ENCODE peak calls at places on chromosomes 2 and 18, in six cellular contexts. I, Z, Q, J, G and E are unnamed samples.

GRCh38 chr2:106540886-106541285 is 53.7 kb downstream of the CD8B2 start:
- DNase-seq in I (no peak), Z (no peak), Q (no peak), J (no peak), G (no peak), E (no peak)

GRCh38 chr2:110886806-110887573 is 154.6 kb downstream of the ACOXL start:
- DNase-seq in I (no peak), Z (no peak), Q (no peak), J (no peak), G (no peak), E (no peak)

GRCh38 chr2:61421611-61422010 is 49.3 kb downstream of the USP34 start:
- DNase-seq in I (no peak), Z (no peak), Q (no peak), J (no peak), G (peak), E (no peak)

GRCh38 chr2:200259577-200259957 is 46.9 kb upstream of the SPATS2L start:
- DNase-seq in I (peak), Z (no peak), Q (no peak), J (no peak), G (no peak), E (no peak)

GRCh38 chr2:7037340-7038333 is 120.4 kb downstream of the RNF144A start:
- DNase-seq in I (peak), Z (peak), Q (peak), J (peak), G (peak), E (peak)

GRCh38 chr2:224904390-224904789 is 137.9 kb downstream of the DOCK10 start:
- DNase-seq in I (no peak), Z (no peak), Q (no peak), J (no peak), G (no peak), E (no peak)

GRCh38 chr18:7735194-7735593 is 168.1 kb downstream of the PTPRM start:
- DNase-seq in I (no peak), Z (no peak), Q (no peak), J (no peak), G (no peak), E (no peak)

GRCh38 chr2:218217366-218218309 is 649 bp downstream of the ARPC2 start:
- DNase-seq in I (peak), Z (no peak), Q (no peak), J (peak), G (peak), E (peak)

GRCh38 chr2:79723830-79724229 is 211.0 kb downstream of the CTNNA2 start:
- DNase-seq in I (peak), Z (no peak), Q (no peak), J (no peak), G (no peak), E (no peak)

GRCh38 chr2:30780776-30781330 is 26.4 kb downstream of the CAPN13 start:
- DNase-seq in I (no peak), Z (no peak), Q (no peak), J (no peak), G (no peak), E (no peak)

GRCh38 chr2:30777662-30778505 is 29.4 kb downstream of the CAPN13 start:
- DNase-seq in I (no peak), Z (no peak), Q (no peak), J (no peak), G (no peak), E (no peak)

GRCh38 chr2:30775833-30776232 is 31.4 kb downstream of the CAPN13 start:
- DNase-seq in I (no peak), Z (no peak), Q (no peak), J (no peak), G (no peak), E (no peak)

GRCh38 chr2:30778611-30779010 is 28.6 kb downstream of the CAPN13 start:
- DNase-seq in I (no peak), Z (no peak), Q (no peak), J (no peak), G (no peak), E (no peak)

GRCh38 chr2:30776831-30777652 is 30.2 kb downstream of the CAPN13 start:
- DNase-seq in I (no peak), Z (no peak), Q (no peak), J (no peak), G (no peak), E (no peak)
- TF ChIP-seq CTCF in I (no peak), Z (no peak), Q (no peak), J (no peak), G (no peak), E (no peak)

GRCh38 chr2:8547284-8548064 is 134.4 kb upstream of the ID2 start:
- DNase-seq in I (no peak), Z (no peak), Q (no peak), J (no peak), G (no peak), E (no peak)

GRCh38 chr2:8546319-8547283 is 135.3 kb upstream of the ID2 start:
- DNase-seq in I (no peak), Z (no peak), Q (no peak), J (no peak), G (no peak), E (no peak)

GRCh38 chr2:8548871-8549221 is 133.0 kb upstream of the ID2 start:
- DNase-seq in I (no peak), Z (no peak), Q (no peak), J (no peak), G (no peak), E (no peak)

GRCh38 chr2:8549273-8549922 is 132.5 kb upstream of the ID2 start:
- DNase-seq in I (no peak), Z (no peak), Q (no peak), J (no peak), G (no peak), E (no peak)

DNA sequence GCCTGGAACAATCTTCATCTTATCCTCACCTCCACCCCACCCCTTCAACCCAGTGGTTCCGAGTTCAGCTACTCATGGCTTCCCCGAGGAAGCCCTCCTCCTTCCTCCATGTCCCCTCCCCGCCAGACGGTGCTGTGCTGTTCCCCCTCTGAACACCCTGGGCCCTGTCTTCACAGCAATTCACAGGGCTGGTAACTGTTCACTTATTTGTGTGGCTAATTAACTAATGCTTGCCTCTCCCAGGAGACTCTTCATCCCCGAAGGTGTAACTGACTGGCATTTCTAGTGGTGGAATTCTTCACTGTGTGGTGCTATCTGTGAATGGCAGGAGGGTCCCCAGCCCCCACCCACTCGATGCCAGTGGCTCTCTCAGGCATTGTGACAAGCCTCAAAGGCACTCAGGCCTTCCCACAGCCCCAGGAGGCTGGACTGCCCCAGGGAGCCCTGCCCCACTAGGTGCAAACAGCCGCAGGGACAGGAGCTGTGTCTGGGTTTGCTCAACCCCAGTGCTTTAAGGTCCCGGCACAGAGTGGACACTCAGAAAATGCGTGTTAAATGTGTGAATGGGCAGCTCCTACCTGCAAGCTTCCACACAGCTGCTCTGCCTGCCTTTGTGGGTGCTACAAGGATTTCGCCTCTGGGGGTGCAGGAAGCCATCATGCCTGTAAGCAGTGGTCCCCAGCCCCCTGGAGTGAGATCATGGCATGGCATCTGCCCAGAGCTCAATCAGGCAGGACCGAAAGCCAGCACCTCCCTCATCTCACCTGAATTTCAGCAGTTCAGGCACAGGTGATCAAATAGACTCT is 133.6 kb upstream of the ID2 start:
- DNase-seq in I (no peak), Z (no peak), Q (no peak), J (no peak), G (no peak), E (no peak)
- H3K27ac ChIP-seq in I (no peak), Z (no peak), Q (no peak), J (no peak), G (no peak), E (no peak)

DNA sequence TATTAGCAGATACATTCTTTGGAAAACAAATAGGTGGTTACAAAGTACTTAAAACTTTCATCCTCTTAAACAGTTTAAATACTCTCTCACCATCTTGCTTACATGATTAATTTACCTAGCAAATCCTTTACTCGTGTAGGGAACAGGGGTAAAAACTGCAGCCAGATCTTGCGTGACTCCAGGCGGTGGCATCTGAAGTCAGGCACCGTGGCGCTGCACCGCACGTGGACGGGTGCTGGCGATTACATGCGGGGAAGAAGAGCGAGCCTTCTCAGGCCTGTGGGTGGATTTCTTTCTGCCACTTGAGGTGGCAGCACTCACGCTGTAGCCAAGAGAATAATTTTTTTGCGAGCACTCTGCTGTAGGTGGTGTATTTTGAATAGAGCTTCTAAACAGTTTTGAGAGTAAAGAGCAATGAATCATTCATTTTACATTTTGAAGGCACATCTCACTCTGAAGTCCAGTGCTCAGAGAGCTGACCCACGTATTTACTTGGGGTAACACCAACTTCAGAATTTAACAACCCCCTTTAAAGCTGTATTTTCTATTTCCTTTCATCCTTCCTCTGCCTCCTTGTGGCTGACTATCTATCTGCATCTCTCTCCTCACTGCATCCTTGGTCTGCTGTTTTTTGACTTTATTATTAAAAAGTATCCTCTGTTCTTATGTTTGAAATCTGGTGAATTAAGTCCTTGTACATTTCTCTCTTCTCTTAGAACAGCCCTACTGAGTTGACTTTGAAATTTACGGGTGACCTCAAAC is 68.9 kb downstream of the EPAS1 start:
- DNase-seq in I (no peak), Z (peak), Q (no peak), J (no peak), G (no peak), E (no peak)
- TF ChIP-seq CTCF in I (no peak), Z (peak), Q (peak), J (no peak), G (peak), E (peak)

GRCh38 chr18:29737190-29737589 is 1305.4 kb downstream of the DSC3 start:
- DNase-seq in I (no peak), Z (no peak), Q (no peak), J (no peak), G (no peak), E (no peak)

GRCh38 chr18:29737620-29738019 is 1304.9 kb downstream of the DSC3 start:
- DNase-seq in I (no peak), Z (no peak), Q (no peak), J (no peak), G (no peak), E (no peak)

GRCh38 chr18:29741481-29741880 is 1301.1 kb downstream of the DSC3 start:
- DNase-seq in I (no peak), Z (no peak), Q (no peak), J (no peak), G (no peak), E (no peak)
- H3K27ac ChIP-seq in I (no peak), Z (no peak), Q (no peak), J (no peak), G (no peak), E (no peak)

GRCh38 chr2:9573840-9574239 is 18.2 kb upstream of the ADAM17 start:
- DNase-seq in I (no peak), Z (no peak), Q (no peak), J (no peak), G (no peak), E (no peak)
- TF ChIP-seq CTCF in I (no peak), Z (no peak), Q (peak), J (no peak), G (no peak), E (no peak)

GRCh38 chr2:69491864-69492263 is 54.6 kb upstream of the NFU1 start:
- DNase-seq in I (no peak), Z (no peak), Q (no peak), J (no peak), G (no peak), E (no peak)
- H3K27ac ChIP-seq in I (no peak), Z (no peak), Q (no peak), J (no peak), G (no peak), E (no peak)

GRCh38 chr2:3076848-3077735 is 300.5 kb downstream of the EIPR1 start:
- DNase-seq in I (no peak), Z (no peak), Q (no peak), J (no peak), G (no peak), E (no peak)
- TF ChIP-seq CTCF in I (no peak), Z (no peak), Q (no peak), J (no peak), G (no peak), E (no peak)

GRCh38 chr18:5628512-5629255 is 84.9 kb upstream of the EPB41L3 start:
- DNase-seq in I (no peak), Z (no peak), Q (no peak), J (peak), G (peak), E (peak)

GRCh38 chr18:5630057-5630765 is 86.4 kb upstream of the EPB41L3 start:
- DNase-seq in I (peak), Z (peak), Q (no peak), J (peak), G (peak), E (peak)

GRCh38 chr18:5626130-5626880 is 82.5 kb upstream of the EPB41L3 start:
- DNase-seq in I (no peak), Z (no peak), Q (no peak), J (no peak), G (no peak), E (no peak)

GRCh38 chr18:5625076-5625475 is 81.3 kb upstream of the EPB41L3 start:
- DNase-seq in I (no peak), Z (no peak), Q (no peak), J (no peak), G (no peak), E (no peak)

DNA sequence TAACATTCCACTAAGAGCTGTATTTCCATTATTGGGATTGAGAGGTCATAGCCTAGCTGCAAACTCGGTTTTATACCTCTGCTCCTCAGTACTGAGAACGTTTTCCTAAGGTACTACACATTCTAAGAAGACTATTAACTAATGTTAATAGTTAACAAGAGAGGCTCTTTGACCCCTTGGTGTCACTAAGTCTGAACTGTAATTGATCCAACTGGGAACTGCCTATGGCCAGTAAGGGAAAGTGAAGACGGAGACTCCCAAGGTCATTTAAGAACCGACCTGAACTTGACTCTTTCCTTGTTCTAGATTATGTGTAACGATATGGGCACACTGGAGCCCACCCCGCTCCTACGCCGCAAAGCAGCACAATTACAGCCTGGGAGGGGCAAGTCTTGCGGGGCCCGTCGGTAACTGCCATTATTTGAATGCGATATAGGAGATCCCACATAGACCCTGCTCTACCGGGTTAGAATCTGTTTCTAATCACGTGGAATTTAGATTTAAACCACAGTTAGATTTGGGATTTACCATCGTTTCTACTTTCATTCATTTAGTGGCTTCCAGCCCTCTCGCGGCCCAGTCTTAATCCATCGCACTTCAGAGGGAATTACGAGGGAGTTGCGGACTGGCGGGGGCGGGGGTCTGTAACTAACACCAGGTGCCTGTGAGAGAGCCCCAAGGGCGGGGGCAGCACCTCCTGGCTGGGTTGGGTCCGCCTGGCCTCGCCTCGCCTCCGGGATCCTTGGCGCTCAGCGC is 84.1 kb upstream of the EPB41L3 start:
- DNase-seq in I (no peak), Z (no peak), Q (no peak), J (no peak), G (peak), E (no peak)
- H3K27ac ChIP-seq in I (no peak), Z (no peak), Q (no peak), J (peak), G (no peak), E (peak)